ENCODE peak calls at places on chromosomes 5 and 9, in five cellular contexts. L is Calu3; K is AG08396; U is effector memory CD8-positive, alpha-beta T cell; E is HAP-1. M is an unnamed sample.

GRCh38 chr5:76657683-76658311 is 34.6 kb upstream of the F2RL2 start:
- DNase-seq in E (no peak), U (no peak), K (no peak), L (no peak), M (no peak)

GRCh38 chr9:22040760-22041159 is 31.7 kb upstream of the CDKN2B start:
- DNase-seq in E (no peak), U (no peak), K (peak), L (no peak), M (no peak)

GRCh38 chr5:115579747-115580173 is 22.5 kb downstream of the TICAM2 start:
- DNase-seq in K (no peak), L (no peak), E (no peak), U (no peak), M (no peak)

GRCh38 chr9:129453734-129454133 is 167.2 kb downstream of the C9orf50 start:
- DNase-seq in K (no peak), E (no peak), U (no peak), L (no peak), M (no peak)

GRCh38 chr9:121331992-121332685 is 37.9 kb downstream of the STOM start:
- DNase-seq in U (no peak), L (no peak), K (peak), E (no peak), M (no peak)

GRCh38 chr5:151903243-151903653 is 21.4 kb downstream of the GLRA1 start:
- DNase-seq in K (no peak), U (no peak), L (no peak), E (no peak), M (peak)

GRCh38 chr5:14588758-14589543 is 7.4 kb downstream of the OTULINL start:
- DNase-seq in E (no peak), K (no peak), U (no peak), L (no peak), M (no peak)

GRCh38 chr5:128212206-128212788 is 128.7 kb downstream of the SLC12A2 start:
- DNase-seq in K (no peak), U (no peak), E (no peak), L (no peak), M (no peak)

GRCh38 chr5:107602896-107603295 is 67.8 kb downstream of the EFNA5 start:
- DNase-seq in E (peak), K (no peak), L (no peak), U (no peak), M (no peak)

GRCh38 chr9:76583256-76583655 is 124.3 kb downstream of the GCNT1 start:
- DNase-seq in L (no peak), U (no peak), E (no peak), K (no peak), M (no peak)

GRCh38 chr5:66144799-66145390 is 795 bp downstream of the SREK1 start:
- DNase-seq in E (no peak), K (no peak), L (no peak), U (no peak), M (no peak)

GRCh38 chr5:123520677-123521247 is 8.8 kb downstream of the CSNK1G3 start:
- DNase-seq in L (no peak), E (no peak), K (no peak), U (no peak), M (no peak)

GRCh38 chr5:125199968-125200841 is 453.8 kb upstream of the ZNF608 start:
- DNase-seq in E (peak), K (peak), L (no peak), U (no peak), M (peak)

GRCh38 chr9:5688109-5688508 is 59.2 kb downstream of the RIC1 start:
- DNase-seq in E (no peak), U (no peak), K (no peak), L (no peak), M (no peak)

GRCh38 chr5:155729684-155730059 is 597.3 kb upstream of the SGCD start:
- DNase-seq in K (no peak), L (no peak), U (no peak), E (no peak), M (peak)

GRCh38 chr5:97840643-97841042 is 657.6 kb upstream of the RIOK2 start:
- DNase-seq in E (no peak), K (no peak), U (no peak), L (no peak), M (no peak)

GRCh38 chr9:112755059-112755458 is 4.5 kb downstream of the SNX30 start:
- DNase-seq in E (no peak), U (no peak), L (no peak), K (no peak), M (peak)

GRCh38 chr5:74963407-74963806 is 89.0 kb downstream of the GCNT4 start:
- DNase-seq in L (no peak), K (no peak), E (no peak), U (no peak), M (no peak)

GRCh38 chr5:111995701-111996100 is 238.7 kb upstream of the NREP start:
- DNase-seq in L (no peak), K (no peak), E (no peak), U (no peak), M (no peak)

GRCh38 chr5:1536298-1537165 is 12.8 kb upstream of the LPCAT1 start:
- DNase-seq in L (no peak), K (no peak), U (peak), E (peak), M (peak)

GRCh38 chr9:111983484-111983908 is 86.9 kb downstream of the UGCG start:
- DNase-seq in K (no peak), L (no peak), E (no peak), U (no peak), M (no peak)

GRCh38 chr9:97744710-97745708 is 47.9 kb upstream of the XPA start:
- DNase-seq in U (no peak), K (no peak), E (peak), L (no peak), M (peak)

GRCh38 chr9:78144663-78145377 is 91.1 kb upstream of the CEP78 start:
- DNase-seq in L (no peak), E (no peak), K (no peak), U (no peak), M (no peak)

GRCh38 chr5:170709640-170710039 is 73.9 kb upstream of the GABRP start:
- DNase-seq in U (no peak), L (no peak), E (no peak), K (no peak), M (no peak)

GRCh38 chr9:85740821-85741111 is 988 bp downstream of the AGTPBP1 start:
- DNase-seq in K (peak), L (no peak), E (no peak), U (no peak), M (no peak)

GRCh38 chr9:121075251-121076036 is 689 bp downstream of the CNTRL start:
- DNase-seq in U (peak), L (no peak), E (no peak), K (no peak), M (no peak)

GRCh38 chr5:5421149-5421960 is 1.1 kb upstream of the ICE1 start:
- DNase-seq in K (no peak), U (no peak), L (peak), E (peak), M (no peak)

GRCh38 chr9:95017062-95017461 is 290.6 kb downstream of the AOPEP start:
- DNase-seq in E (no peak), K (no peak), L (no peak), U (no peak), M (no peak)

GRCh38 chr5:91468643-91469422 is 85.7 kb upstream of the ARRDC3 start:
- DNase-seq in U (no peak), L (no peak), K (no peak), E (no peak), M (no peak)

GRCh38 chr5:31719988-31720387 is 81.1 kb downstream of the PDZD2 start:
- DNase-seq in E (no peak), L (no peak), K (no peak), U (no peak), M (no peak)

GRCh38 chr9:32550046-32550608 is 2.0 kb upstream of the SMIM27 start:
- DNase-seq in K (peak), L (no peak), E (no peak), U (no peak), M (peak)

GRCh38 chr5:998975-999501 is 9.6 kb upstream of the NKD2 start:
- DNase-seq in L (no peak), U (no peak), E (peak), K (no peak), M (peak)

GRCh38 chr9:33623658-33624586 is 99.9 kb downstream of the ANKRD18B start:
- DNase-seq in U (peak), E (peak), L (peak), K (peak), M (peak)

GRCh38 chr5:28473531-28474107 is 1435.2 kb upstream of the CDH9 start:
- DNase-seq in U (no peak), K (no peak), L (peak), E (peak), M (no peak)

GRCh38 chr5:178817506-178817905 is 42.2 kb upstream of the ZNF354B start:
- DNase-seq in L (no peak), E (no peak), K (no peak), U (no peak), M (no peak)

GRCh38 chr5:162128117-162128516 is 60.5 kb downstream of the GABRG2 start:
- DNase-seq in U (no peak), E (no peak), K (no peak), L (no peak), M (peak)

GRCh38 chr9:97398999-97399758 is 12.7 kb upstream of the TDRD7 start:
- DNase-seq in K (peak), U (peak), E (peak), L (peak), M (peak)

M was measured in endodermal cell.